ENCODE peak calls at places on chromosomes 2 and 18, in five cellular contexts. One of them, this sample, is unnamed.
A peak's percentile ranks its signal among the peaks of the same experiment; 100 is the strongest.

GRCh38 chr18:36273347-36273746 is 24.2 kb upstream of the FHOD3 start:
- DNase-seq in stomach: no peak
- DNase-seq in testis: no peak
- DNase-seq in A549: no peak
- DNase-seq in heart left ventricle: no peak
- DNase-seq in this sample: no peak

GRCh38 chr2:16014041-16014787 is 73.9 kb downstream of the MYCN start:
- DNase-seq in testis: no peak
- DNase-seq in A549: no peak
- DNase-seq in stomach: peak; percentile 51
- DNase-seq in heart left ventricle: no peak
- DNase-seq in this sample: no peak

GRCh38 chr2:1817256-1818127 is 73.2 kb upstream of the PXDN start:
- DNase-seq in heart left ventricle: peak; percentile 89
- DNase-seq in A549: peak; percentile 48
- DNase-seq in testis: peak; percentile 82
- DNase-seq in stomach: peak; percentile 77
- DNase-seq in this sample: peak; percentile 79

GRCh38 chr2:120460511-120460910 is 114.6 kb downstream of the INHBB start:
- DNase-seq in heart left ventricle: no peak
- DNase-seq in testis: no peak
- DNase-seq in stomach: no peak
- DNase-seq in A549: no peak
- DNase-seq in this sample: no peak

GRCh38 chr2:174730530-174731018 is 33.7 kb downstream of the CHRNA1 start:
- DNase-seq in heart left ventricle: no peak
- DNase-seq in A549: no peak
- DNase-seq in testis: no peak
- DNase-seq in stomach: no peak
- DNase-seq in this sample: no peak

GRCh38 chr18:22276334-22276713 is 106.9 kb downstream of the GATA6 start:
- DNase-seq in testis: no peak
- DNase-seq in heart left ventricle: no peak
- DNase-seq in A549: no peak
- DNase-seq in stomach: no peak
- DNase-seq in this sample: no peak

GRCh38 chr2:241812730-241813079 is 3.7 kb downstream of the NEU4 start:
- DNase-seq in heart left ventricle: no peak
- DNase-seq in stomach: no peak
- DNase-seq in A549: no peak
- DNase-seq in testis: no peak
- DNase-seq in this sample: no peak

GRCh38 chr2:100130595-100131391 is 11.6 kb downstream of the AFF3 start:
- DNase-seq in testis: no peak
- DNase-seq in stomach: no peak
- DNase-seq in A549: no peak
- DNase-seq in heart left ventricle: no peak
- DNase-seq in this sample: no peak

GRCh38 chr18:57352761-57353136 is 392 bp downstream of the ST8SIA3 start:
- DNase-seq in stomach: no peak
- DNase-seq in testis: no peak
- DNase-seq in A549: no peak
- DNase-seq in heart left ventricle: no peak
- DNase-seq in this sample: no peak

GRCh38 chr2:206031162-206031784 is 54.7 kb downstream of the INO80D start:
- DNase-seq in A549: no peak
- DNase-seq in stomach: no peak
- DNase-seq in testis: no peak
- DNase-seq in heart left ventricle: no peak
- DNase-seq in this sample: no peak

GRCh38 chr2:150548527-150548926 is 61.1 kb upstream of the RND3 start:
- DNase-seq in A549: peak; percentile 52
- DNase-seq in stomach: no peak
- DNase-seq in testis: peak; percentile 41
- DNase-seq in heart left ventricle: no peak
- DNase-seq in this sample: no peak

GRCh38 chr2:161136696-161137324 is 23.4 kb upstream of the TANK start:
- DNase-seq in testis: no peak
- DNase-seq in A549: peak; percentile 76
- DNase-seq in heart left ventricle: no peak
- DNase-seq in stomach: no peak
- DNase-seq in this sample: no peak
- TF ChIP-seq POLR2A in testis: no peak
- TF ChIP-seq POLR2A in A549: no peak
- TF ChIP-seq POLR2A in heart left ventricle: peak; percentile 17
- TF ChIP-seq POLR2A in stomach: no peak
- TF ChIP-seq POLR2A in this sample: peak; percentile 22

GRCh38 chr2:236261452-236261851 is 2.8 kb downstream of the ASB18 start:
- DNase-seq in testis: no peak
- DNase-seq in A549: no peak
- DNase-seq in stomach: no peak
- DNase-seq in heart left ventricle: no peak
- DNase-seq in this sample: no peak

GRCh38 chr2:236265675-236266074 is 1.5 kb upstream of the ASB18 start:
- DNase-seq in stomach: no peak
- DNase-seq in A549: no peak
- DNase-seq in testis: no peak
- DNase-seq in heart left ventricle: no peak
- DNase-seq in this sample: no peak

GRCh38 chr2:236259371-236259770 is 4.8 kb downstream of the ASB18 start:
- DNase-seq in testis: no peak
- DNase-seq in A549: no peak
- DNase-seq in stomach: no peak
- DNase-seq in heart left ventricle: no peak
- DNase-seq in this sample: no peak

GRCh38 chr2:236262238-236262637 is 2.0 kb downstream of the ASB18 start:
- DNase-seq in testis: no peak
- DNase-seq in stomach: no peak
- DNase-seq in heart left ventricle: no peak
- DNase-seq in A549: no peak
- DNase-seq in this sample: no peak

GRCh38 chr2:236264256-236264655 is at the start of gene ASB18:
- DNase-seq in testis: no peak
- DNase-seq in heart left ventricle: peak; percentile 73
- DNase-seq in stomach: no peak
- DNase-seq in A549: no peak
- DNase-seq in this sample: no peak
- H3K9me3 ChIP-seq in testis: no peaks in the 10 kb centered on the region
- H3K9me3 ChIP-seq in heart left ventricle: peaks cover under 1% of the 10 kb centered on the region
- H3K9me3 ChIP-seq in stomach: no peaks in the 10 kb centered on the region
- H3K9me3 ChIP-seq in A549: peaks cover 4% of the 10 kb centered on the region
- H3K9me3 ChIP-seq in this sample: peaks cover under 1% of the 10 kb centered on the region

DNA sequence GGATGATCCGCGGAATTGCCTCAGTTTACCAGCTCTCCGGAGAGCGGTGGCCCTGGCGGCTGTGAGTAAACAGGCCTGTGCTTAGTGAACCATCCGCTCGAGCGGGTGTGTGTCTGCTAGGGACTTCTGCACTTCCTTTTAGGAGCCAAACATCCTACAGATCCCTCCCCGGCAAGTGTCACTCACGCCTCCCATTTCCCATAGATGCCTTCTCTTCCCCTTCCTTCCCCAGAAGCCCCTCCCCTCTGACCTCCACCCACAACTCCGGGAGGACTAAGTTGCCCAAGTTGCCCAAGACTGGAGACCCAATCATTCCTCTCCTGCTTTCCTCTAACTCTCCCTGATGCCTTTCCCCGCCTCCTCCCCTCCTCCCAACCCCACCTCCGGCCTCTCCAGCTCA is 2.9 kb downstream of the C1QL2 start:
- DNase-seq in A549: no peak
- DNase-seq in stomach: no peak
- DNase-seq in heart left ventricle: no peak
- DNase-seq in testis: no peak
- DNase-seq in this sample: no peak
- H3K4me3 ChIP-seq in A549: no peak overlapping the region
- H3K4me3 ChIP-seq in stomach: no peak overlapping the region
- H3K4me3 ChIP-seq in heart left ventricle: no peak overlapping the region
- H3K4me3 ChIP-seq in testis: no peak overlapping the region
- H3K4me3 ChIP-seq in this sample: no peak overlapping the region

GRCh38 chr18:9849407-9849961 is 36.3 kb upstream of the TXNDC2 start:
- DNase-seq in testis: peak; percentile 30
- DNase-seq in heart left ventricle: peak; percentile 66
- DNase-seq in stomach: peak; percentile 77
- DNase-seq in A549: no peak
- DNase-seq in this sample: peak; percentile 64
- TF ChIP-seq POLR2A in testis: no peak
- TF ChIP-seq POLR2A in heart left ventricle: no peak
- TF ChIP-seq POLR2A in stomach: no peak
- TF ChIP-seq POLR2A in A549: no peak
- TF ChIP-seq POLR2A in this sample: no peak

GRCh38 chr2:198098918-198099317 is 294.5 kb downstream of the PLCL1 start:
- DNase-seq in testis: no peak
- DNase-seq in A549: no peak
- DNase-seq in stomach: no peak
- DNase-seq in heart left ventricle: no peak
- DNase-seq in this sample: no peak
- H3K9me3 ChIP-seq in testis: no peaks in the 10 kb centered on the region
- H3K9me3 ChIP-seq in A549: no peaks in the 10 kb centered on the region
- H3K9me3 ChIP-seq in stomach: no peaks in the 10 kb centered on the region
- H3K9me3 ChIP-seq in heart left ventricle: no peaks in the 10 kb centered on the region
- H3K9me3 ChIP-seq in this sample: no peaks in the 10 kb centered on the region

GRCh38 chr2:230439590-230439989 is 23.6 kb downstream of the SP100 start:
- DNase-seq in stomach: no peak
- DNase-seq in heart left ventricle: no peak
- DNase-seq in testis: no peak
- DNase-seq in A549: no peak
- DNase-seq in this sample: no peak
- H3K4me3 ChIP-seq in stomach: no peak overlapping the region
- H3K4me3 ChIP-seq in heart left ventricle: no peak overlapping the region
- H3K4me3 ChIP-seq in testis: no peak overlapping the region
- H3K4me3 ChIP-seq in A549: no peak overlapping the region
- H3K4me3 ChIP-seq in this sample: no peak overlapping the region

DNA sequence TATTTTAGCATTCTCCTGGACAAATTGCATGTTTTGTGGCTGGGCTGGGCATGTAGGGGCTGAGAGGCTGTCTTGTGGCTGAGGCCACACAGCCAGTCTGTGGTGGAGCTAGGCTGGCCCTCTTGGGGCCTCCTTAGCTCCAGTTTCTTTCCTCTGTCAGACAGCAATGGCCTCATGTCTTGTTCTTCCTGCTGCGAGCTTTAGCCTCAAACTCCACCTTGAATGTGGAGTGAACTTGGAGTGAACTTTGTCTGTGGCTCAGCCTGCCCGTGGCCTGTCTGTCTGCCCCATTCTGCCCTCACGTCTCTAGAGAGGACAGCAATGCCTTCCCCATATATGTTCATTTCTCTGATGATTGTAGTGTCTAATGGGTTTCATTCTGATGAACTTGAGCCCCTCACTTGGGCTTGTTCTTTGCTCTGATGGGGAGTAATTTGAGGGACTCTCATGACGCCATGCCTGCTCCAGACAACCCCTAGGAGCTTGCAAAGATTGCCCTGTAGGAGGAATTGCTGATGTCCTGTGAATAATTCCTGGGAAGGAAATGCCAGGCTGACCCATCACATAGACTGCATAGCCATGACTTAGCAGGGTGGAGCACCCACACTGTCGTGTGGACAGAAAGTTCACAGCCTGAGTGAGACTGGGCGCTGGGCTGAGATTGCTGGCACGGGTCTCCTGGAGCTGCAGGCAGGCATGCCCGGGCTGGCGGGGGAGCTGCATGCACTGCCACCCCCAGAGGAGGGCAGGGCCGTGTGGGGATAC is 42.6 kb downstream of the ASAP2 start:
- DNase-seq in heart left ventricle: no peak
- DNase-seq in stomach: peak; percentile 60
- DNase-seq in testis: no peak
- DNase-seq in A549: peak; percentile 70
- DNase-seq in this sample: no peak
- TF ChIP-seq POLR2A in heart left ventricle: no peak
- TF ChIP-seq POLR2A in stomach: no peak
- TF ChIP-seq POLR2A in testis: no peak
- TF ChIP-seq POLR2A in A549: no peak
- TF ChIP-seq POLR2A in this sample: no peak

This sample was measured in Peyer's patch.